ENCODE peak calls at places on chromosomes 13 and 19, in ten cellular contexts. T, B, Z, W, H, D, V, C, U and I are unnamed samples.
A peak's percentile ranks its signal among the peaks of the same experiment; 100 is the strongest.

GRCh38 chr13:20924758-20925394 is 22.3 kb upstream of the XPO4 start:
- DNase-seq in T (peak; percentile 48), B (peak; percentile 73), Z (peak; percentile 55), W (peak; percentile 87), H (peak; percentile 84), D (peak; percentile 81), V (peak; percentile 68), C (no peak), U (no peak), I (no peak)

GRCh38 chr19:38849746-38850230 is at the start of gene HNRNPL:
- DNase-seq in T (peak; percentile 97), B (peak; percentile 99), Z (no peak), W (peak; percentile 99), H (peak; percentile 99), D (peak; percentile 99), V (no peak), C (no peak), U (peak; percentile 99), I (no peak)

GRCh38 chr19:48090281-48090802 is 20.3 kb downstream of the PLA2G4C start:
- DNase-seq in T (no peak), B (no peak), Z (no peak), W (no peak), H (peak; percentile 26), D (no peak), V (no peak), C (peak; percentile 56), U (peak; percentile 20), I (no peak)

GRCh38 chr19:57992841-57993240 is 9.8 kb downstream of the ZNF606 start:
- DNase-seq in T (no peak), B (no peak), Z (no peak), W (no peak), H (no peak), D (no peak), V (no peak), C (no peak), U (no peak), I (no peak)

GRCh38 chr13:76722782-76723181 is 163.4 kb downstream of the KCTD12 start:
- DNase-seq in T (no peak), B (no peak), Z (no peak), W (no peak), H (no peak), D (no peak), V (no peak), C (no peak), U (no peak), I (no peak)

GRCh38 chr13:25281937-25282332 is 5.4 kb downstream of the MTMR6 start:
- DNase-seq in T (no peak), B (no peak), Z (no peak), W (no peak), H (no peak), D (no peak), V (no peak), C (no peak), U (no peak), I (no peak)

GRCh38 chr19:42273407-42274064 is 4.5 kb downstream of the CIC start:
- DNase-seq in T (no peak), B (no peak), Z (no peak), W (no peak), H (no peak), D (no peak), V (no peak), C (no peak), U (no peak), I (no peak)

GRCh38 chr19:3507371-3508120 is 1.4 kb downstream of the FZR1 start:
- DNase-seq in T (no peak), B (peak; percentile 51), Z (no peak), W (peak; percentile 42), H (peak; percentile 45), D (peak; percentile 35), V (no peak), C (no peak), U (no peak), I (no peak)

GRCh38 chr13:34143637-34144036 is 325.7 kb downstream of the RFC3 start:
- DNase-seq in T (no peak), B (no peak), Z (no peak), W (no peak), H (no peak), D (no peak), V (no peak), C (no peak), U (no peak), I (no peak)

GRCh38 chr13:45055198-45055901 is 65.0 kb upstream of the GTF2F2 start:
- DNase-seq in T (peak; percentile 60), B (no peak), Z (no peak), W (no peak), H (peak; percentile 30), D (no peak), V (peak; percentile 4), C (peak; percentile 94), U (no peak), I (no peak)

GRCh38 chr13:44031555-44031954 is 151.9 kb downstream of the LACC1 start:
- DNase-seq in T (no peak), B (no peak), Z (no peak), W (no peak), H (no peak), D (no peak), V (no peak), C (no peak), U (no peak), I (no peak)

GRCh38 chr13:21476893-21477472 is 17.9 kb upstream of the ZDHHC20 start:
- DNase-seq in T (peak; percentile 70), B (peak; percentile 72), Z (peak; percentile 44), W (peak; percentile 93), H (peak; percentile 89), D (peak; percentile 89), V (peak; percentile 88), C (no peak), U (peak; percentile 93), I (peak; percentile 37)

GRCh38 chr19:35833972-35834371 is 18.3 kb downstream of the NPHS1 start:
- DNase-seq in T (no peak), B (no peak), Z (no peak), W (no peak), H (no peak), D (no peak), V (no peak), C (no peak), U (peak; percentile 35), I (no peak)

GRCh38 chr19:41133260-41133659 is 19.0 kb downstream of the CYP2F1 start:
- DNase-seq in T (no peak), B (no peak), Z (no peak), W (no peak), H (no peak), D (no peak), V (peak; percentile 40), C (no peak), U (peak; percentile 34), I (no peak)

GRCh38 chr13:113106666-113107065 is 1.1 kb downstream of the F7 start:
- DNase-seq in T (no peak), B (no peak), Z (no peak), W (no peak), H (no peak), D (no peak), V (no peak), C (no peak), U (no peak), I (no peak)

GRCh38 chr13:48573213-48573612 is 40.3 kb upstream of the RCBTB2 start:
- DNase-seq in T (no peak), B (no peak), Z (no peak), W (no peak), H (no peak), D (no peak), V (no peak), C (no peak), U (no peak), I (no peak)

GRCh38 chr19:9178901-9179300 is at the start of gene OR7D2:
- DNase-seq in T (no peak), B (no peak), Z (no peak), W (no peak), H (no peak), D (no peak), V (no peak), C (no peak), U (no peak), I (no peak)

GRCh38 chr19:39297931-39298634 is 1.9 kb downstream of the IFNL1 start:
- DNase-seq in T (no peak), B (peak; percentile 30), Z (no peak), W (no peak), H (no peak), D (peak; percentile 40), V (no peak), C (no peak), U (no peak), I (no peak)

GRCh38 chr19:16631465-16631864 is 3.5 kb upstream of the MED26 start:
- DNase-seq in T (no peak), B (no peak), Z (no peak), W (no peak), H (no peak), D (no peak), V (no peak), C (no peak), U (no peak), I (no peak)

GRCh38 chr19:5974721-5975387 is 3.1 kb downstream of the RANBP3 start:
- DNase-seq in T (no peak), B (no peak), Z (no peak), W (no peak), H (peak; percentile 60), D (no peak), V (no peak), C (no peak), U (peak; percentile 67), I (no peak)

GRCh38 chr13:60837806-60838205 is 440.8 kb downstream of the TDRD3 start:
- DNase-seq in T (no peak), B (no peak), Z (no peak), W (no peak), H (no peak), D (no peak), V (no peak), C (no peak), U (no peak), I (no peak)

GRCh38 chr19:50167314-50167721 is 4.2 kb upstream of the IZUMO2 start:
- DNase-seq in T (no peak), B (no peak), Z (no peak), W (no peak), H (peak; percentile 64), D (peak; percentile 30), V (peak; percentile 42), C (no peak), U (no peak), I (no peak)

GRCh38 chr19:10431254-10431942 is 11.1 kb downstream of the PDE4A start:
- DNase-seq in T (no peak), B (no peak), Z (no peak), W (peak; percentile 34), H (peak; percentile 50), D (peak; percentile 44), V (no peak), C (no peak), U (no peak), I (no peak)

GRCh38 chr19:15378529-15379082 is 981 bp downstream of the AKAP8 start:
- DNase-seq in T (peak; percentile 79), B (peak; percentile 39), Z (no peak), W (no peak), H (peak; percentile 57), D (peak; percentile 59), V (peak; percentile 20), C (no peak), U (peak; percentile 85), I (no peak)

GRCh38 chr19:30318936-30319335 is 53.2 kb upstream of the ZNF536 start:
- DNase-seq in T (no peak), B (no peak), Z (no peak), W (no peak), H (no peak), D (peak; percentile 4), V (no peak), C (no peak), U (no peak), I (no peak)

GRCh38 chr13:46728777-46729176 is 68.2 kb downstream of the ESD start:
- DNase-seq in T (no peak), B (no peak), Z (no peak), W (no peak), H (no peak), D (no peak), V (no peak), C (no peak), U (no peak), I (no peak)

GRCh38 chr19:46372901-46373572 is 26.1 kb downstream of the PPP5C start:
- DNase-seq in T (no peak), B (no peak), Z (peak; percentile 4), W (peak; percentile 54), H (no peak), D (no peak), V (peak; percentile 41), C (no peak), U (peak; percentile 73), I (no peak)

GRCh38 chr19:48170817-48171347 is 402 bp downstream of the ZSWIM9 start:
- DNase-seq in T (no peak), B (no peak), Z (no peak), W (peak; percentile 20), H (peak; percentile 28), D (no peak), V (no peak), C (no peak), U (no peak), I (no peak)